ENCODE peak calls at places on chromosomes 5 and 9, in eight cellular contexts. G is thyroid gland, F is DND-41, K is right cardiac atrium, Y is mesendoderm, A is colonic mucosa, R is astrocyte, I is cardiac muscle cell. V is an unnamed sample.
A peak's percentile ranks its signal among the peaks of the same experiment; 100 is the strongest.

GRCh38 chr9:109113892-109114609 is 5.7 kb downstream of the TMEM245 start:
- DNase-seq in R (no peak), I (no peak), A (no peak), Y (no peak), K (no peak), F (no peak), G (peak; percentile 86), V (no peak)

GRCh38 chr5:127442085-127442484 is 75.4 kb upstream of the PRRC1 start:
- DNase-seq in I (peak; percentile 36), Y (no peak), A (no peak), G (no peak), K (no peak), F (no peak), R (peak; percentile 4), V (no peak)

GRCh38 chr5:136563489-136563888 is 198.1 kb upstream of the TRPC7 start:
- DNase-seq in Y (peak; percentile 83), K (no peak), F (no peak), A (no peak), G (no peak), I (no peak), R (no peak), V (no peak)

GRCh38 chr5:142360607-142361120 is 35.8 kb upstream of the SPRY4 start:
- DNase-seq in F (no peak), I (peak; percentile 57), G (no peak), R (peak; percentile 66), A (peak; percentile 38), K (no peak), Y (peak; percentile 90), V (peak; percentile 37)

GRCh38 chr5:55027589-55027988 is 3.5 kb downstream of the GZMK start:
- DNase-seq in K (no peak), A (no peak), I (no peak), F (peak; percentile 74), Y (no peak), G (no peak), R (no peak), V (no peak)

GRCh38 chr5:78300464-78301045 is 6.1 kb upstream of the AP3B1 start:
- DNase-seq in A (no peak), I (peak; percentile 50), G (no peak), R (no peak), Y (peak; percentile 51), K (no peak), F (no peak), V (no peak)

GRCh38 chr9:121154782-121155181 is 46.9 kb downstream of the RAB14 start:
- DNase-seq in A (no peak), R (peak; percentile 66), Y (no peak), I (no peak), G (no peak), F (no peak), K (no peak), V (no peak)

GRCh38 chr5:143054480-143054941 is 284.3 kb downstream of the ARHGAP26 start:
- DNase-seq in A (peak; percentile 43), Y (no peak), G (no peak), F (no peak), K (no peak), R (peak; percentile 73), I (peak; percentile 36), V (no peak)

GRCh38 chr5:121691478-121691877 is 160.2 kb upstream of the FTMT start:
- DNase-seq in K (no peak), G (peak; percentile 2), I (peak; percentile 35), F (no peak), Y (peak; percentile 94), R (no peak), A (no peak), V (peak; percentile 33)

GRCh38 chr5:9166202-9167147 is 379.4 kb downstream of the SEMA5A start:
- DNase-seq in K (no peak), G (no peak), I (no peak), F (peak; percentile 18), Y (no peak), A (no peak), R (no peak), V (no peak)

GRCh38 chr5:98721231-98721928 is 52.1 kb upstream of the RGMB start:
- DNase-seq in F (no peak), A (no peak), R (peak; percentile 64), I (no peak), K (no peak), G (no peak), Y (no peak), V (no peak)

GRCh38 chr9:99085949-99086948 is 18.7 kb upstream of the TGFBR1 start:
- DNase-seq in R (peak; percentile 82), I (peak; percentile 23), G (no peak), K (no peak), A (no peak), F (no peak), Y (no peak), V (no peak)

GRCh38 chr5:94901071-94901979 is 282.9 kb downstream of the SLF1 start:
- DNase-seq in K (no peak), Y (peak; percentile 25), A (no peak), R (peak; percentile 75), I (peak; percentile 55), F (no peak), G (no peak), V (no peak)

GRCh38 chr5:147437161-147437596 is 72.7 kb downstream of the DPYSL3 start:
- DNase-seq in Y (no peak), G (no peak), A (no peak), I (peak; percentile 55), R (peak; percentile 89), K (no peak), F (no peak), V (no peak)

GRCh38 chr5:135236187-135236835 is 162.7 kb downstream of the MACROH2A1 start:
- DNase-seq in G (no peak), K (no peak), Y (no peak), F (no peak), R (no peak), I (no peak), A (no peak), V (peak; percentile 15)

GRCh38 chr5:108345541-108346171 is 36.2 kb downstream of the FBXL17 start:
- DNase-seq in A (no peak), G (no peak), R (peak; percentile 24), K (no peak), F (no peak), Y (peak; percentile 53), I (peak; percentile 71), V (no peak)

GRCh38 chr5:171776747-171777419 is 8.7 kb upstream of the SMIM23 start:
- DNase-seq in A (no peak), G (no peak), I (no peak), R (peak; percentile 80), Y (peak; percentile 10), F (no peak), K (no peak), V (no peak)

GRCh38 chr9:23088932-23089364 is 642.3 kb downstream of the DMRTA1 start:
- DNase-seq in Y (peak; percentile 92), I (no peak), K (no peak), A (no peak), R (no peak), G (no peak), F (no peak), V (no peak)

GRCh38 chr9:33165263-33166151 is 1.6 kb downstream of the B4GALT1 start:
- DNase-seq in F (peak; percentile 17), G (peak; percentile 49), I (peak; percentile 98), Y (peak; percentile 69), K (no peak), R (peak; percentile 84), A (peak; percentile 83), V (peak; percentile 61)

GRCh38 chr5:9956725-9957124 is 293.0 kb downstream of the ATPSCKMT start:
- DNase-seq in K (no peak), F (no peak), A (no peak), R (no peak), Y (no peak), G (no peak), I (peak; percentile 14), V (no peak)

GRCh38 chr5:93585054-93585751 is 2.2 kb downstream of the NR2F1 start:
- DNase-seq in Y (no peak), F (no peak), R (no peak), I (peak; percentile 42), K (no peak), A (no peak), G (no peak), V (no peak)

GRCh38 chr9:112035166-112035816 is 138.7 kb downstream of the UGCG start:
- DNase-seq in K (no peak), I (no peak), R (no peak), A (no peak), F (no peak), G (no peak), Y (no peak), V (no peak)

GRCh38 chr9:126851286-126851880 is 9.1 kb upstream of the ZBTB34 start:
- DNase-seq in A (no peak), K (no peak), R (no peak), I (no peak), G (no peak), F (no peak), Y (no peak), V (no peak)

GRCh38 chr5:123422433-123423277 is 548 bp downstream of the CEP120 start:
- DNase-seq in K (no peak), R (peak; percentile 25), F (peak; percentile 30), Y (peak; percentile 48), G (no peak), A (peak; percentile 51), I (peak; percentile 33), V (peak; percentile 32)

GRCh38 chr5:52504584-52505240 is 283.0 kb upstream of the ITGA1 start:
- DNase-seq in A (no peak), F (peak; percentile 55), Y (no peak), I (no peak), R (no peak), K (no peak), G (no peak), V (no peak)

DNA sequence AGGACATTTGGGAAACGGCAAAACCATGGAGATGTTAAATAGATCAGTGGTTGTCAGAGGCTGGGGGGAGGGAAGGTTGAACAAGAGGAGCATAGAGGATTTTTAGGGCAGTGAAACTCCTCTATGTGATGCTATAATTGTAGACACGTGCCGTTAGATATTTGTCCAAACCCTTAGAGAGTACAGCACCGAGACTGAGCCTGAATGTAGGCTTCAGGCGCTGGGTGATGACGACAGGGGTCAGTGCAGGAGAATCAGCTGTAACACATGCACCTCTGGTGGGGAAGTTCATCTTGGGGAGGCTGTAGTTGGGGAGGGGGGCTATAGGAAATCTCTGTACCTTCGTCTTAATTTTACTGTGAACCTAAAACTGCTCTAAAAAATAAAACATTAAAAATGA is 22.2 kb upstream of the CLPTM1L start:
- DNase-seq in G (no peak), K (no peak), I (no peak), A (no peak), R (no peak), F (no peak), Y (no peak), V (no peak)
- H3K4me1 ChIP-seq in G (no peaks in the 10 kb centered on the region), K (no peaks in the 10 kb centered on the region), I (no peaks in the 10 kb centered on the region), A (no peaks in the 10 kb centered on the region), R (no peaks in the 10 kb centered on the region), F (peaks cover 5% of the 10 kb centered on the region), Y (no peaks in the 10 kb centered on the region), V (no peaks in the 10 kb centered on the region)

GRCh38 chr5:14213253-14213652 is 70.1 kb downstream of the TRIO start:
- DNase-seq in F (no peak), I (no peak), R (no peak), K (no peak), Y (no peak), A (no peak), G (no peak), V (no peak)
- H3K4me3 ChIP-seq in F (no peak overlapping the region), I (no peak overlapping the region), R (no peak overlapping the region), K (no peak overlapping the region), Y (no peak overlapping the region), A (no peak overlapping the region), G (no peak overlapping the region), V (no peak overlapping the region)

GRCh38 chr9:137164370-137165249 is 5.2 kb downstream of the LRRC26 start:
- DNase-seq in F (no peak), A (no peak), R (no peak), G (no peak), I (no peak), Y (no peak), K (no peak), V (no peak)
- H3K27me3 ChIP-seq in F (peaks cover 28% of the 10 kb centered on the region), A (peaks cover 89% of the 10 kb centered on the region), R (peaks cover 31% of the 10 kb centered on the region), G (peaks cover 53% of the 10 kb centered on the region), I (peaks cover 100% of the 10 kb centered on the region), Y (peaks cover 34% of the 10 kb centered on the region), K (no peaks in the 10 kb centered on the region), V (peaks cover 100% of the 10 kb centered on the region)

GRCh38 chr5:76468625-76469410 is 65.7 kb downstream of the IQGAP2 start:
- DNase-seq in Y (no peak), G (no peak), K (no peak), A (no peak), R (peak; percentile 31), F (no peak), I (peak; percentile 1), V (no peak)
- H3K4me1 ChIP-seq in Y (no peaks in the 10 kb centered on the region), G (peaks cover 3% of the 10 kb centered on the region), K (no peaks in the 10 kb centered on the region), A (no peaks in the 10 kb centered on the region), R (no peaks in the 10 kb centered on the region), F (peaks cover 8% of the 10 kb centered on the region), I (no peaks in the 10 kb centered on the region), V (peaks cover 29% of the 10 kb centered on the region)